ENCODE peak calls at places on chromosomes 13 and 19, in nine cellular contexts. L is tibial artery, U is AG10803, G is heart right ventricle, C is breast epithelium, S is uterus, E is Panc1, O is ovary, N is suprapubic skin. F is an unnamed sample.

GRCh38 chr13:42055500-42056085 is 7.1 kb downstream of the DGKH start:
- DNase-seq in C (no peak), S (no peak), O (no peak), E (no peak), G (no peak), L (no peak), N (no peak), U (no peak), F (no peak)

GRCh38 chr19:43540381-43540780 is 7.4 kb downstream of the ZNF575 start:
- DNase-seq in G (no peak), U (no peak), N (no peak), C (no peak), E (no peak), S (no peak), O (no peak), L (no peak), F (no peak)

GRCh38 chr13:40452741-40453665 is 213.4 kb downstream of the FOXO1 start:
- DNase-seq in O (no peak), S (no peak), N (no peak), E (no peak), C (no peak), G (no peak), U (peak), L (no peak), F (no peak)

GRCh38 chr13:77535448-77535847 is at the start of gene SCEL:
- DNase-seq in O (no peak), E (no peak), C (no peak), S (no peak), G (no peak), U (no peak), N (no peak), L (no peak), F (no peak)

GRCh38 chr19:7267792-7268736 is 26.1 kb downstream of the INSR start:
- DNase-seq in E (no peak), C (no peak), S (no peak), L (no peak), G (no peak), N (no peak), O (no peak), U (no peak), F (no peak)

GRCh38 chr19:29944415-29945012 is 2.5 kb downstream of the URI1 start:
- DNase-seq in U (no peak), L (no peak), C (no peak), N (no peak), S (no peak), E (no peak), G (no peak), O (no peak), F (no peak)

GRCh38 chr13:27283906-27284523 is 13.4 kb downstream of the RASL11A start:
- DNase-seq in C (no peak), S (no peak), G (no peak), N (no peak), U (peak), O (no peak), L (no peak), E (no peak), F (no peak)

GRCh38 chr19:17448190-17448967 is at the start of gene TMEM221:
- DNase-seq in N (no peak), U (no peak), E (no peak), S (peak), L (no peak), O (peak), G (peak), C (no peak), F (no peak)

GRCh38 chr13:99072356-99072755 is 94.5 kb upstream of the DOCK9 start:
- DNase-seq in S (no peak), E (no peak), G (no peak), L (no peak), O (no peak), C (no peak), N (no peak), U (no peak), F (peak)

GRCh38 chr19:55341191-55342043 is 1.7 kb downstream of the KMT5C start:
- DNase-seq in C (peak), L (peak), G (peak), O (peak), N (peak), E (no peak), S (peak), U (peak), F (no peak)

GRCh38 chr19:8257052-8257443 is 47.9 kb downstream of the CERS4 start:
- DNase-seq in L (no peak), N (no peak), G (no peak), E (no peak), U (no peak), S (no peak), O (no peak), C (no peak), F (no peak)

GRCh38 chr19:35766571-35767104 is 8.7 kb downstream of the PROSER3 start:
- DNase-seq in U (no peak), E (no peak), C (no peak), N (no peak), L (no peak), G (no peak), S (no peak), O (no peak), F (no peak)

GRCh38 chr19:43316591-43317319 is 36.7 kb upstream of the CD177 start:
- DNase-seq in N (no peak), G (no peak), S (no peak), L (no peak), E (peak), C (no peak), O (no peak), U (peak), F (no peak)

GRCh38 chr13:73849292-73849691 is 284.9 kb downstream of the KLF12 start:
- DNase-seq in E (no peak), L (no peak), C (no peak), O (no peak), G (no peak), U (peak), S (no peak), N (no peak), F (no peak)

GRCh38 chr19:36775768-36776167 is 3.2 kb upstream of the ZNF850 start:
- DNase-seq in L (no peak), U (no peak), G (peak), O (peak), E (no peak), C (peak), N (no peak), S (peak), F (no peak)
- H3K4me3 ChIP-seq in L (peak), U (no peak), G (peak), O (no peak), E (no peak), C (peak), N (peak), S (peak), F (peak)

GRCh38 chr19:40282209-40282580 is 3.0 kb downstream of the AKT2 start:
- DNase-seq in U (no peak), N (no peak), C (no peak), E (no peak), S (no peak), L (no peak), G (no peak), O (no peak), F (no peak)
- H3K4me3 ChIP-seq in U (no peak), N (no peak), C (no peak), E (no peak), S (no peak), L (no peak), G (no peak), O (no peak), F (no peak)

GRCh38 chr19:498977-499623 is 2.8 kb downstream of the MADCAM1 start:
- DNase-seq in N (no peak), S (no peak), U (no peak), C (no peak), L (no peak), E (no peak), G (no peak), O (no peak), F (no peak)
- H3K4me3 ChIP-seq in N (no peak), S (no peak), U (no peak), C (no peak), L (no peak), E (no peak), G (no peak), O (no peak), F (no peak)

GRCh38 chr13:110869231-110869804 is 45.6 kb downstream of the ANKRD10 start:
- DNase-seq in S (peak), E (no peak), O (no peak), N (no peak), C (no peak), L (no peak), U (no peak), G (peak), F (no peak)
- H3K4me3 ChIP-seq in S (peak), E (peak), O (no peak), N (peak), C (peak), L (peak), U (peak), G (peak), F (peak)

GRCh38 chr19:52142001-52142595 is 2.4 kb upstream of the ZNF616 start:
- DNase-seq in C (no peak), G (no peak), E (no peak), O (no peak), N (no peak), L (no peak), S (no peak), U (no peak), F (no peak)

GRCh38 chr19:52139291-52140076 is at the start of gene ZNF616:
- DNase-seq in N (peak), C (peak), O (peak), U (peak), S (peak), E (peak), L (peak), G (peak), F (peak)

GRCh38 chr19:52138614-52139290 is 986 bp downstream of the ZNF616 start:
- DNase-seq in O (peak), S (peak), E (no peak), L (no peak), G (no peak), U (no peak), C (no peak), N (no peak), F (no peak)

GRCh38 chr19:52140077-52140710 is 456 bp upstream of the ZNF616 start:
- DNase-seq in C (no peak), S (peak), O (no peak), L (no peak), E (no peak), U (no peak), G (no peak), N (no peak), F (no peak)
- H3K4me3 ChIP-seq in C (peak), S (peak), O (peak), L (peak), E (peak), U (peak), G (peak), N (peak), F (peak)

GRCh38 chr19:18789883-18790565 is 1.1 kb downstream of the COMP start:
- DNase-seq in E (no peak), U (no peak), S (no peak), N (no peak), O (no peak), C (no peak), G (no peak), L (peak), F (no peak)
- H3K4me3 ChIP-seq in E (peak), U (peak), S (no peak), N (peak), O (peak), C (peak), G (peak), L (peak), F (peak)

GRCh38 chr13:102401305-102401704 is 543 bp downstream of the FGF14 start:
- DNase-seq in U (peak), C (no peak), N (no peak), L (no peak), G (no peak), O (no peak), E (no peak), S (no peak), F (no peak)
- H3K4me3 ChIP-seq in U (no peak), C (peak), N (peak), L (peak), G (peak), O (peak), E (peak), S (peak), F (peak)

GRCh38 chr19:40611096-40611495 is 9.9 kb downstream of the LTBP4 start:
- DNase-seq in U (no peak), N (no peak), S (no peak), L (no peak), E (no peak), O (no peak), G (no peak), C (no peak), F (no peak)
- H3K4me3 ChIP-seq in U (peak), N (no peak), S (no peak), L (no peak), E (no peak), O (no peak), G (no peak), C (no peak), F (no peak)

DNA sequence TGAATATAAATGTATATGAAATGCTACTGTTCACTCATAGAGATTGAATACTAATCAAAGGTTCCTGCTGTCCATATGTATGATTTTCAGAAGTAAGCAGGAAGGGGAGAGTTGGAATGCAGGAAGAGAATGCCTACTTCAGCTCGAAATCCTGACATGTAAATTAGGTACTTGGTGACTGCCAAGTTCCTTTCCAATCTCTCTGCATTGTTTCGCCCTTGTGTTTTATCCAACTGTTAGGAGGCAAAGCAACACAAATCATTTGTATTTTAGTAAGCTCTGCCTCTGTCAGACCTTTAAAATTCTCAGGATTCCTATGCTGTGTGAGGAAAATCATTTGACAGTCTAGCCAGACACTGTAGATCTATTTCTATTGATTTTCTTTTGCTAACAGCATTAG is 9.0 kb downstream of the STARD13 start:
- DNase-seq in S (no peak), N (no peak), L (no peak), O (no peak), G (no peak), C (no peak), U (peak), E (no peak), F (no peak)
- H3K4me3 ChIP-seq in S (no peak), N (no peak), L (no peak), O (no peak), G (no peak), C (no peak), U (no peak), E (no peak), F (peak)